ENCODE peak calls at places on chromosome 12, in five cellular contexts. H is stomach, M is OCI-LY7, K is PC-9, V is neural progenitor cell. Q is an unnamed sample.

GRCh38 chr12:57554897-57555296 is 5.1 kb downstream of the KIF5A start:
- DNase-seq in H (no peak), M (no peak), K (no peak), V (no peak), Q (no peak)

GRCh38 chr12:110657747-110658146 is 31.2 kb downstream of the HVCN1 start:
- DNase-seq in H (no peak), M (no peak), K (no peak), V (no peak), Q (no peak)

GRCh38 chr12:62466018-62466595 is 519 bp upstream of the MON2 start:
- DNase-seq in H (peak; percentile 35), M (peak; percentile 66), K (no peak), V (peak; percentile 61), Q (peak; percentile 57)

GRCh38 chr12:28683371-28683770 is 465.7 kb upstream of the FAR2 start:
- DNase-seq in H (no peak), M (no peak), K (no peak), V (no peak), Q (no peak)

GRCh38 chr12:130973109-130973508 is 19.4 kb downstream of the ADGRD1 start:
- DNase-seq in H (no peak), M (no peak), K (no peak), V (no peak), Q (no peak)

GRCh38 chr12:62698701-62699101 is 232.1 kb downstream of the MON2 start:
- DNase-seq in H (no peak), M (no peak), K (no peak), V (no peak), Q (no peak)

GRCh38 chr12:113161415-113162016 is 12.0 kb downstream of the CFAP73 start:
- DNase-seq in H (no peak), M (peak; percentile 99), K (peak; percentile 44), V (peak; percentile 99), Q (peak; percentile 67)

GRCh38 chr12:123056053-123056452 is 75.6 kb downstream of the ARL6IP4 start:
- DNase-seq in H (no peak), M (no peak), K (peak; percentile 80), V (no peak), Q (no peak)

GRCh38 chr12:76962099-76962498 is 83.3 kb upstream of the CSRP2 start:
- DNase-seq in H (no peak), M (no peak), K (no peak), V (no peak), Q (no peak)

GRCh38 chr12:121537814-121538698 is 42.8 kb downstream of the KDM2B start:
- DNase-seq in H (peak; percentile 33), M (peak; percentile 50), K (no peak), V (peak; percentile 72), Q (peak; percentile 67)

GRCh38 chr12:114167431-114167830 is 201.3 kb upstream of the RBM19 start:
- DNase-seq in H (no peak), M (no peak), K (no peak), V (no peak), Q (no peak)

GRCh38 chr12:26878661-26879119 is 45.7 kb upstream of the ITPR2 start:
- DNase-seq in H (peak; percentile 85), M (peak; percentile 87), K (no peak), V (no peak), Q (peak; percentile 46)

GRCh38 chr12:64720884-64721283 is 38.3 kb downstream of the GNS start:
- DNase-seq in H (no peak), M (no peak), K (no peak), V (no peak), Q (no peak)

GRCh38 chr12:89151536-89151935 is 200.8 kb downstream of the DUSP6 start:
- DNase-seq in H (no peak), M (no peak), K (no peak), V (no peak), Q (no peak)

GRCh38 chr12:67705394-67706370 is 57.1 kb downstream of the DYRK2 start:
- DNase-seq in H (no peak), M (no peak), K (peak; percentile 73), V (no peak), Q (no peak)

GRCh38 chr12:12804432-12804886 is 8.7 kb upstream of the DDX47 start:
- DNase-seq in H (no peak), M (no peak), K (peak; percentile 99), V (no peak), Q (no peak)

GRCh38 chr12:130127909-130128763 is 34.1 kb upstream of the FZD10 start:
- DNase-seq in H (no peak), M (no peak), K (no peak), V (no peak), Q (no peak)

GRCh38 chr12:51904951-51905471 is 2.3 kb upstream of the ACVRL1 start:
- DNase-seq in H (no peak), M (no peak), K (no peak), V (no peak), Q (no peak)

GRCh38 chr12:131555866-131556265 is 155.0 kb upstream of the SFSWAP start:
- DNase-seq in H (no peak), M (no peak), K (no peak), V (no peak), Q (no peak)

GRCh38 chr12:20443792-20444191 is 75.5 kb downstream of the PDE3A start:
- DNase-seq in H (no peak), M (no peak), K (no peak), V (no peak), Q (no peak)
- TF ChIP-seq CTCF in H (no peak), M (no peak), K (no peak), V (no peak), Q (no peak)

GRCh38 chr12:3046441-3047200 is 30.6 kb upstream of the TSPAN9 start:
- DNase-seq in H (no peak), M (no peak), K (peak; percentile 45), V (no peak), Q (no peak)
- TF ChIP-seq CTCF in H (no peak), M (no peak), K (no peak), V (no peak), Q (no peak)

GRCh38 chr12:100348657-100349454 is 8.0 kb upstream of the SLC17A8 start:
- DNase-seq in H (no peak), M (peak; percentile 33), K (no peak), V (peak; percentile 57), Q (peak; percentile 29)
- TF ChIP-seq CTCF in H (no peak), M (peak; percentile 70), K (peak; percentile 65), V (peak; percentile 70), Q (peak; percentile 21)

GRCh38 chr12:108972226-108972757 is 48.6 kb downstream of the SVOP start:
- DNase-seq in H (no peak), M (peak; percentile 24), K (no peak), V (no peak), Q (no peak)

GRCh38 chr12:108969622-108970021 is 51.2 kb downstream of the SVOP start:
- DNase-seq in H (no peak), M (no peak), K (no peak), V (no peak), Q (no peak)

GRCh38 chr12:108964391-108965166 is 56.3 kb downstream of the SVOP start:
- DNase-seq in H (no peak), M (no peak), K (no peak), V (peak; percentile 22), Q (no peak)

GRCh38 chr12:108966378-108967151 is 54.3 kb downstream of the SVOP start:
- DNase-seq in H (no peak), M (no peak), K (no peak), V (no peak), Q (no peak)

GRCh38 chr12:108967869-108968540 is 52.9 kb downstream of the SVOP start:
- DNase-seq in H (no peak), M (peak; percentile 57), K (no peak), V (peak; percentile 47), Q (no peak)
- TF ChIP-seq CTCF in H (no peak), M (peak; percentile 91), K (peak; percentile 64), V (peak; percentile 60), Q (peak; percentile 43)

GRCh38 chr12:6582196-6582595 is 14.1 kb upstream of the NOP2 start:
- DNase-seq in H (no peak), M (no peak), K (peak; percentile 33), V (peak; percentile 47), Q (no peak)
- TF ChIP-seq CTCF in H (no peak), M (peak; percentile 41), K (no peak), V (peak; percentile 47), Q (no peak)

GRCh38 chr12:98591209-98591608 is 2.3 kb upstream of the SLC25A3 start:
- DNase-seq in H (no peak), M (peak; percentile 43), K (no peak), V (no peak), Q (no peak)

GRCh38 chr12:98594050-98594853 is 766 bp downstream of the SLC25A3 start:
- DNase-seq in H (peak; percentile 44), M (peak; percentile 33), K (no peak), V (peak; percentile 56), Q (no peak)

GRCh38 chr12:98592825-98593322 is 612 bp upstream of the SLC25A3 start:
- DNase-seq in H (no peak), M (no peak), K (no peak), V (no peak), Q (no peak)

GRCh38 chr12:98595152-98595988 is 1.9 kb downstream of the SLC25A3 start:
- DNase-seq in H (no peak), M (no peak), K (peak; percentile 75), V (no peak), Q (no peak)

GRCh38 chr12:98593351-98594049 is at the start of gene SLC25A3:
- DNase-seq in H (peak; percentile 96), M (peak; percentile 99), K (peak; percentile 91), V (peak; percentile 99), Q (peak; percentile 96)
- TF ChIP-seq CTCF in H (no peak), M (no peak), K (no peak), V (no peak), Q (peak; percentile 13)

GRCh38 chr12:49091056-49091835 is 3.4 kb downstream of the DHH start:
- DNase-seq in H (no peak), M (no peak), K (no peak), V (peak; percentile 38), Q (no peak)

GRCh38 chr12:49091836-49092085 is 2.8 kb downstream of the DHH start:
- DNase-seq in H (no peak), M (no peak), K (no peak), V (no peak), Q (no peak)

GRCh38 chr12:49093746-49094103 is 876 bp downstream of the DHH start:
- DNase-seq in H (no peak), M (no peak), K (no peak), V (peak; percentile 55), Q (no peak)

GRCh38 chr12:49092816-49093406 is 1.7 kb downstream of the DHH start:
- DNase-seq in H (no peak), M (no peak), K (no peak), V (no peak), Q (no peak)

GRCh38 chr12:49092086-49092815 is 2.4 kb downstream of the DHH start:
- DNase-seq in H (no peak), M (peak; percentile 58), K (no peak), V (peak; percentile 90), Q (peak; percentile 87)
- TF ChIP-seq CTCF in H (no peak), M (peak; percentile 77), K (peak; percentile 58), V (peak; percentile 51), Q (peak; percentile 69)

Q was measured in GM13977.